ENCODE peak calls at places on chromosome 10, in eight cellular contexts. One of them, this sample, is unnamed.

GRCh38 chr10:91435241-91435640 is 25.1 kb downstream of the HECTD2 start:
- DNase-seq in stomach: no peak
- DNase-seq in tibial nerve: no peak
- DNase-seq in A549: no peak
- DNase-seq in ovary: no peak
- DNase-seq in GM12878: no peak
- DNase-seq in sigmoid colon: no peak
- DNase-seq in K562: no peak
- DNase-seq in this sample: no peak

GRCh38 chr10:63573068-63573697 is 52.0 kb downstream of the REEP3 start:
- DNase-seq in stomach: no peak
- DNase-seq in tibial nerve: no peak
- DNase-seq in A549: no peak
- DNase-seq in ovary: no peak
- DNase-seq in GM12878: no peak
- DNase-seq in sigmoid colon: no peak
- DNase-seq in K562: no peak
- DNase-seq in this sample: no peak

GRCh38 chr10:109899578-109900355 is 23.5 kb downstream of the XPNPEP1 start:
- DNase-seq in stomach: no peak
- DNase-seq in tibial nerve: peak; percentile 71
- DNase-seq in A549: no peak
- DNase-seq in ovary: peak; percentile 56
- DNase-seq in GM12878: no peak
- DNase-seq in sigmoid colon: peak; percentile 87
- DNase-seq in K562: no peak
- DNase-seq in this sample: no peak

GRCh38 chr10:78401882-78402367 is 368.3 kb downstream of the RPS24 start:
- DNase-seq in stomach: no peak
- DNase-seq in tibial nerve: no peak
- DNase-seq in A549: no peak
- DNase-seq in ovary: peak; percentile 31
- DNase-seq in GM12878: no peak
- DNase-seq in sigmoid colon: peak; percentile 57
- DNase-seq in K562: no peak
- DNase-seq in this sample: no peak

GRCh38 chr10:43336641-43337318 is 34.7 kb upstream of the FXYD4 start:
- DNase-seq in stomach: no peak
- DNase-seq in tibial nerve: no peak
- DNase-seq in A549: peak; percentile 85
- DNase-seq in ovary: no peak
- DNase-seq in GM12878: no peak
- DNase-seq in sigmoid colon: no peak
- DNase-seq in K562: no peak
- DNase-seq in this sample: no peak

GRCh38 chr10:51886438-51887068 is 187.2 kb upstream of the CSTF2T start:
- DNase-seq in stomach: no peak
- DNase-seq in tibial nerve: no peak
- DNase-seq in A549: no peak
- DNase-seq in ovary: no peak
- DNase-seq in GM12878: no peak
- DNase-seq in sigmoid colon: no peak
- DNase-seq in K562: no peak
- DNase-seq in this sample: no peak

GRCh38 chr10:52771534-52772455 is 789 bp downstream of the MBL2 start:
- DNase-seq in stomach: no peak
- DNase-seq in tibial nerve: no peak
- DNase-seq in A549: no peak
- DNase-seq in ovary: no peak
- DNase-seq in GM12878: no peak
- DNase-seq in sigmoid colon: no peak
- DNase-seq in K562: no peak
- DNase-seq in this sample: no peak

GRCh38 chr10:98569878-98570277 is 123.1 kb upstream of the HPS1 start:
- DNase-seq in stomach: no peak
- DNase-seq in tibial nerve: no peak
- DNase-seq in A549: no peak
- DNase-seq in ovary: no peak
- DNase-seq in GM12878: no peak
- DNase-seq in sigmoid colon: peak; percentile 66
- DNase-seq in K562: no peak
- DNase-seq in this sample: no peak

GRCh38 chr10:73556855-73557254 is 34.3 kb downstream of the USP54 start:
- DNase-seq in stomach: no peak
- DNase-seq in tibial nerve: no peak
- DNase-seq in A549: no peak
- DNase-seq in ovary: no peak
- DNase-seq in GM12878: no peak
- DNase-seq in sigmoid colon: no peak
- DNase-seq in K562: no peak
- DNase-seq in this sample: no peak

GRCh38 chr10:42868530-42868929 is 85.9 kb downstream of the BMS1 start:
- DNase-seq in stomach: no peak
- DNase-seq in tibial nerve: no peak
- DNase-seq in A549: no peak
- DNase-seq in ovary: no peak
- DNase-seq in GM12878: no peak
- DNase-seq in sigmoid colon: no peak
- DNase-seq in K562: no peak
- DNase-seq in this sample: no peak

GRCh38 chr10:29667191-29667590 is 32.4 kb upstream of the SVIL start:
- DNase-seq in stomach: no peak
- DNase-seq in tibial nerve: no peak
- DNase-seq in A549: no peak
- DNase-seq in ovary: no peak
- DNase-seq in GM12878: no peak
- DNase-seq in sigmoid colon: no peak
- DNase-seq in K562: no peak
- DNase-seq in this sample: no peak

GRCh38 chr10:61662794-61663259 is at the start of gene CABCOCO1:
- DNase-seq in stomach: peak; percentile 71
- DNase-seq in tibial nerve: peak; percentile 8
- DNase-seq in A549: peak; percentile 84
- DNase-seq in ovary: peak; percentile 36
- DNase-seq in GM12878: no peak
- DNase-seq in sigmoid colon: peak; percentile 83
- DNase-seq in K562: no peak
- DNase-seq in this sample: peak; percentile 67

DNA sequence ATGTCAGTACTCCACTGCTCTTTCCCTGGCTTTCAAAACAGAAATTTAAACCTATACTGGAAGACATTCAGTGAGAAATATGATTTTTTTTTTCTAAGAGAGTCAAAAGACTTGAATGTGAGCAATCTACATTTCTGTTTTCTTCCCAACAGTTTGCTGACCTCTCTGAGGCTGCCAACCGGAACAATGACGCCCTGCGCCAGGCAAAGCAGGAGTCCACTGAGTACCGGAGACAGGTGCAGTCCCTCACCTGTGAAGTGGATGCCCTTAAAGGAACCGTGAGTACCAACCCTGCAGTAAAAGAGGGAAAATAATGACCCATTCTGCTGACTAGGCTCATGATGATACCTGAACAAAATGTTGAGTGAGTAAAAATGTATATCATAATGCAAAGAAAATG is 6.5 kb downstream of the VIM start:
- DNase-seq in stomach: no peak
- DNase-seq in tibial nerve: no peak
- DNase-seq in A549: no peak
- DNase-seq in ovary: no peak
- DNase-seq in GM12878: no peak
- DNase-seq in sigmoid colon: no peak
- DNase-seq in K562: no peak
- DNase-seq in this sample: no peak
- H3K27ac ChIP-seq in stomach: peak overlapping the region; percentile 97
- H3K27ac ChIP-seq in tibial nerve: peak overlapping the region; percentile 100
- H3K27ac ChIP-seq in A549: no peak overlapping the region
- H3K27ac ChIP-seq in ovary: peak overlapping the region; percentile 51
- H3K27ac ChIP-seq in GM12878: no peak overlapping the region
- H3K27ac ChIP-seq in sigmoid colon: peak overlapping the region; percentile 58
- H3K27ac ChIP-seq in K562: no peak overlapping the region
- H3K27ac ChIP-seq in this sample: peak overlapping the region; percentile 59

GRCh38 chr10:20944789-20945502 is 47.8 kb upstream of the NEBL start:
- DNase-seq in stomach: no peak
- DNase-seq in tibial nerve: no peak
- DNase-seq in A549: no peak
- DNase-seq in ovary: no peak
- DNase-seq in GM12878: no peak
- DNase-seq in sigmoid colon: no peak
- DNase-seq in K562: no peak
- DNase-seq in this sample: no peak

GRCh38 chr10:20949967-20950366 is 52.9 kb upstream of the NEBL start:
- DNase-seq in stomach: no peak
- DNase-seq in tibial nerve: no peak
- DNase-seq in A549: no peak
- DNase-seq in ovary: no peak
- DNase-seq in GM12878: no peak
- DNase-seq in sigmoid colon: no peak
- DNase-seq in K562: no peak
- DNase-seq in this sample: no peak

GRCh38 chr10:20945546-20946332 is 48.6 kb upstream of the NEBL start:
- DNase-seq in stomach: no peak
- DNase-seq in tibial nerve: no peak
- DNase-seq in A549: no peak
- DNase-seq in ovary: no peak
- DNase-seq in GM12878: no peak
- DNase-seq in sigmoid colon: no peak
- DNase-seq in K562: no peak
- DNase-seq in this sample: no peak

GRCh38 chr10:20953120-20953519 is 56.0 kb upstream of the NEBL start:
- DNase-seq in stomach: no peak
- DNase-seq in tibial nerve: no peak
- DNase-seq in A549: no peak
- DNase-seq in ovary: no peak
- DNase-seq in GM12878: no peak
- DNase-seq in sigmoid colon: no peak
- DNase-seq in K562: no peak
- DNase-seq in this sample: no peak

DNA sequence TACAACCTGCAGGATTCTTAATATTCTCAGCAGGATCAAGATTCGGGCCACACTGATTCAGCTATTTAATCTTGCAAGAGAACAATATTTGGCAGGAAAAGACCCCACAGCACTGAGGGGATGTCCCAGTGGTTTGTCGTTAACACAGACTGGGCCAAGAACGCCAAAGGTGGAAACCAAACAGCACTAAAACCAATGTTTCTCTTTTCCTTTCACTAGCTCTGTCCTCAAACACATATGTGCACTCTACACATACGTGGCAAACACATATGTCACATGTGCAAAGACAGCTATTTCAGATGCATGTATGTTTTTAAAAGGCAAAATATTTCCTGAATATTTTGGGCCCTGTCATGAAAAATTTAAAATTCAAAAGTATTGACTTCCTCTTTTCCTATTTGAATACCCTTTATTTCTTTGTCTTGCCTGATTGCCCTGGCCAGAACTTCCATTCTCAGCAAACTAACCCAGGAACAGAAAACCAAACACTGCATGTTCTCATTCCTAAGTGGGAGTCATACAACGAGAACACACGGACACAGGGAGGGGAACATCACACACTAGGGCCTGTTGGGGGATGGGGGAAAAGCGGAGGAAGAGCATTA is 51.7 kb upstream of the NEBL start:
- DNase-seq in stomach: no peak
- DNase-seq in tibial nerve: no peak
- DNase-seq in A549: no peak
- DNase-seq in ovary: no peak
- DNase-seq in GM12878: no peak
- DNase-seq in sigmoid colon: no peak
- DNase-seq in K562: no peak
- DNase-seq in this sample: no peak
- TF ChIP-seq EP300 in stomach: no peak
- TF ChIP-seq EP300 in tibial nerve: no peak
- TF ChIP-seq EP300 in A549: no peak
- TF ChIP-seq EP300 in ovary: no peak
- TF ChIP-seq EP300 in GM12878: no peak
- TF ChIP-seq EP300 in sigmoid colon: no peak
- TF ChIP-seq EP300 in K562: no peak
- TF ChIP-seq EP300 in this sample: no peak

GRCh38 chr10:114547466-114547865 is 110.6 kb downstream of the ABLIM1 start:
- DNase-seq in stomach: peak; percentile 41
- DNase-seq in tibial nerve: no peak
- DNase-seq in A549: no peak
- DNase-seq in ovary: no peak
- DNase-seq in GM12878: no peak
- DNase-seq in sigmoid colon: no peak
- DNase-seq in K562: no peak
- DNase-seq in this sample: no peak

GRCh38 chr10:114544045-114544659 is 113.9 kb downstream of the ABLIM1 start:
- DNase-seq in stomach: peak; percentile 52
- DNase-seq in tibial nerve: no peak
- DNase-seq in A549: no peak
- DNase-seq in ovary: no peak
- DNase-seq in GM12878: peak; percentile 66
- DNase-seq in sigmoid colon: no peak
- DNase-seq in K562: no peak
- DNase-seq in this sample: no peak

GRCh38 chr10:114548662-114549061 is 109.4 kb downstream of the ABLIM1 start:
- DNase-seq in stomach: peak; percentile 80
- DNase-seq in tibial nerve: peak; percentile 71
- DNase-seq in A549: peak; percentile 67
- DNase-seq in ovary: peak; percentile 58
- DNase-seq in GM12878: no peak
- DNase-seq in sigmoid colon: no peak
- DNase-seq in K562: peak; percentile 7
- DNase-seq in this sample: no peak

GRCh38 chr10:114545071-114545470 is 113.0 kb downstream of the ABLIM1 start:
- DNase-seq in stomach: no peak
- DNase-seq in tibial nerve: no peak
- DNase-seq in A549: no peak
- DNase-seq in ovary: no peak
- DNase-seq in GM12878: no peak
- DNase-seq in sigmoid colon: no peak
- DNase-seq in K562: no peak
- DNase-seq in this sample: no peak

DNA sequence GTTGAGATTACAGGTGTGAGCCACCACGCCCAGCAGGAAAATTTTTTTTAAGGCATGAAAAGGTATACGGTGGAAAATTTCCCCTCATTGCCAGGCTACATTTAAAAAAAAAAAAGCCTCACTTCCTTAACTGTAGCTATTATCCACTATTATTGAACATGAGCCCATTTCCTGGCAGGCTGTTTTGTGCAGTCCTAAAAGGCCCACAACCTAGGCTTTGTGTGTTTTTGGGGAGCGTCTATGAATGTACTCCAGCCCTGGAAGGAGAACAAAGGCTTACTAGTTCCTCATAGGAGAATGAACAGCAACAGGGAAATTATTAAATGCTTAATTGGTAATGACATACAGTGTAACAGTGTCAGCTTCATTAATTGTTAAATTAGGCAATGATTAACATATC is 111.0 kb downstream of the ABLIM1 start:
- DNase-seq in stomach: peak; percentile 58
- DNase-seq in tibial nerve: no peak
- DNase-seq in A549: no peak
- DNase-seq in ovary: no peak
- DNase-seq in GM12878: no peak
- DNase-seq in sigmoid colon: no peak
- DNase-seq in K562: no peak
- DNase-seq in this sample: no peak
- H3K27ac ChIP-seq in stomach: peak overlapping the region; percentile 70
- H3K27ac ChIP-seq in tibial nerve: no peak overlapping the region
- H3K27ac ChIP-seq in A549: no peak overlapping the region
- H3K27ac ChIP-seq in ovary: no peak overlapping the region
- H3K27ac ChIP-seq in GM12878: no peak overlapping the region
- H3K27ac ChIP-seq in sigmoid colon: no peak overlapping the region
- H3K27ac ChIP-seq in K562: no peak overlapping the region
- H3K27ac ChIP-seq in this sample: no peak overlapping the region

GRCh38 chr10:117374506-117375359 is 507 bp downstream of the PDZD8 start:
- DNase-seq in stomach: peak; percentile 39
- DNase-seq in tibial nerve: no peak
- DNase-seq in A549: peak; percentile 33
- DNase-seq in ovary: peak; percentile 48
- DNase-seq in GM12878: no peak
- DNase-seq in sigmoid colon: peak; percentile 68
- DNase-seq in K562: no peak
- DNase-seq in this sample: peak; percentile 83
- TF ChIP-seq EP300 in stomach: no peak
- TF ChIP-seq EP300 in tibial nerve: no peak
- TF ChIP-seq EP300 in A549: no peak
- TF ChIP-seq EP300 in ovary: no peak
- TF ChIP-seq EP300 in GM12878: no peak
- TF ChIP-seq EP300 in sigmoid colon: no peak
- TF ChIP-seq EP300 in K562: no peak
- TF ChIP-seq EP300 in this sample: no peak

This sample was measured in suprapubic skin.